ENCODE peak calls at places on chromosomes 6 and 20, in four cellular contexts. G is PC-3, R is IMR-90, W is sigmoid colon. D is an unnamed sample. For H3K9me3 and H3K36me3, the result is how much of the 10 kb centered on the place peaks cover.

GRCh38 chr6:166999845-167000253 is 652 bp downstream of the CEP43 start:
- DNase-seq in G (no peak), R (no peak), W (no peak), D (peak)

GRCh38 chr6:150229775-150230561 is 87.1 kb downstream of the PPP1R14C start:
- DNase-seq in G (peak), R (peak), W (no peak), D (peak)

GRCh38 chr6:108598316-108598863 is 37.7 kb downstream of the FOXO3 start:
- DNase-seq in G (no peak), R (peak), W (no peak), D (peak)

GRCh38 chr6:28811873-28812272 is 111.9 kb downstream of the TRIM27 start:
- DNase-seq in G (peak), R (peak), W (no peak), D (no peak)

GRCh38 chr6:146905313-146905712 is 298.9 kb upstream of the STXBP5 start:
- DNase-seq in G (peak), R (peak), W (no peak), D (peak)

GRCh38 chr6:28139860-28140500 is 1.7 kb upstream of the ZKSCAN8 start:
- DNase-seq in G (no peak), R (no peak), W (no peak), D (no peak)

GRCh38 chr6:170269151-170269872 is 21.6 kb downstream of the DLL1 start:
- DNase-seq in G (no peak), R (no peak), W (no peak), D (no peak)

GRCh38 chr6:28757429-28758045 is 166.2 kb downstream of the TRIM27 start:
- DNase-seq in G (no peak), R (no peak), W (no peak), D (no peak)

GRCh38 chr6:16505711-16506362 is 255.4 kb downstream of the ATXN1 start:
- DNase-seq in G (peak), R (peak), W (peak), D (peak)

GRCh38 chr6:157030756-157031155 is 253.6 kb downstream of the ARID1B start:
- DNase-seq in G (no peak), R (no peak), W (no peak), D (no peak)

GRCh38 chr6:169075211-169075621 is 178.4 kb downstream of the THBS2 start:
- DNase-seq in G (no peak), R (peak), W (peak), D (no peak)

GRCh38 chr6:91633374-91634184 is 1046.7 kb upstream of the MAP3K7 start:
- DNase-seq in G (no peak), R (no peak), W (no peak), D (no peak)

GRCh38 chr20:7025635-7026034 is 258.1 kb downstream of the BMP2 start:
- DNase-seq in G (no peak), R (no peak), W (no peak), D (no peak)

GRCh38 chr20:7029005-7029404 is 261.5 kb downstream of the BMP2 start:
- DNase-seq in G (no peak), R (no peak), W (no peak), D (no peak)

DNA sequence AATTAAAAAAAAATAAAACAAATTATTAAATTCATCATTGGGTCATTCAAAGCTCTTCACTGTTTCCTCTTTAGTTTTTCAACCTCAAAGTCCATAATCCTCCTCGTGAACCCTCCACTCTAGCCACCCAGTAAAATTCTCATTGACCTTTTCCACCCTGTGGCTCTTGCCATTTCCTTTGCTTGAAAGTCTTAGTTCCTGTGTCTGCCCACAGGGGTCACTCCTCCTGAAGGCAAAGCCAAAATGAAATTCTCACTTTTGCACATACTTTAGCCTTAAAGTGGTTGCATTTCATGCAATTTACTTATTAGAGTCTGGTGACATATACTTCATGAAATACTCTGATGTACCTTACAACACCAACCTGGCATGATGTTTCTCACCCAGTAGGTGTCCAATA is 263.7 kb downstream of the BMP2 start:
- DNase-seq in G (peak), R (no peak), W (no peak), D (no peak)
- H3K9me3 ChIP-seq in G (under half), R (under half), W (under half), D (under half)

GRCh38 chr20:63664143-63664851 is 6.2 kb downstream of the RTEL1 start:
- DNase-seq in G (no peak), R (no peak), W (no peak), D (no peak)
- H3K36me3 ChIP-seq in G (half or more), R (half or more), W (half or more), D (half or more)

GRCh38 chr6:110459137-110459536 is 17.3 kb downstream of the SLC22A16 start:
- DNase-seq in G (no peak), R (no peak), W (no peak), D (no peak)
- H3K9me3 ChIP-seq in G (under half), R (under half), W (under half), D (under half)

DNA sequence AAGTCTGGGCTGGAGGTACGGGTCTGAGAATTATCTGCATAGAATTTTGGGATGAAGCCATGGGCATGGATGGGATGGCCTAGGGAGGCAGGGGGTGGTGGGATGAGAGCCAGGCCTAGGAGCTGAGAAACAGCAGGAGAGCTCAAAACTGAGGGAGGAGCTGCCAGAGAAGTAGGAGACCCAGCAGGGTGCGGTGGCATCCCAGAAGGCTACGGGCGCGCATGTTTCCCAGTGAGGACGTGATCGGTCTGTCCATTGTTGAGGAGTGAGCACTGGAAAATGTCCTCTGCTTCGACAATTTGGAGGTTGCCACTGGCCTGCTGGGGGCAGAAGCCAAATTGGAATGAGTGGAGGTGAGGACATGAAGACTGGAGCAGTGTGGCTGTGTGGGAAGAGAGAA is 14.5 kb upstream of the MROH8 start:
- DNase-seq in G (no peak), R (no peak), W (no peak), D (no peak)
- H3K36me3 ChIP-seq in G (under half), R (under half), W (under half), D (under half)